ENCODE peak calls at places on chromosomes 16 and 17, in nine cellular contexts. One of them, this sample, is unnamed.

GRCh38 chr17:14346801-14347200 is 45.9 kb downstream of the HS3ST3B1 start:
- DNase-seq in suprapubic skin: no peak
- DNase-seq in epithelial cell of esophagus: no peak
- DNase-seq in GM10248: no peak
- DNase-seq in psoas muscle: no peak
- DNase-seq in AG04450: no peak
- DNase-seq in Peyer's patch: no peak
- DNase-seq in HS-27A: no peak
- DNase-seq in stimulated activated CD8-positive, alpha-beta memory T cell treated with anti-CD3 and anti-CD28 coated beads, Interleukin-2, amount 100 ng/mL, for 1 hour: no peak
- DNase-seq in this sample: no peak

GRCh38 chr16:4987250-4987579 is 29.1 kb downstream of the SEC14L5 start:
- DNase-seq in suprapubic skin: no peak
- DNase-seq in epithelial cell of esophagus: no peak
- DNase-seq in GM10248: no peak
- DNase-seq in psoas muscle: no peak
- DNase-seq in AG04450: no peak
- DNase-seq in Peyer's patch: no peak
- DNase-seq in HS-27A: no peak
- DNase-seq in stimulated activated CD8-positive, alpha-beta memory T cell treated with anti-CD3 and anti-CD28 coated beads, Interleukin-2, amount 100 ng/mL, for 1 hour: no peak
- DNase-seq in this sample: no peak

GRCh38 chr16:3774156-3774767 is 56.9 kb upstream of the TRAP1 start:
- DNase-seq in suprapubic skin: no peak
- DNase-seq in epithelial cell of esophagus: no peak
- DNase-seq in GM10248: no peak
- DNase-seq in psoas muscle: no peak
- DNase-seq in AG04450: peak; percentile 13
- DNase-seq in Peyer's patch: no peak
- DNase-seq in HS-27A: no peak
- DNase-seq in stimulated activated CD8-positive, alpha-beta memory T cell treated with anti-CD3 and anti-CD28 coated beads, Interleukin-2, amount 100 ng/mL, for 1 hour: no peak
- DNase-seq in this sample: peak; percentile 69

GRCh38 chr17:44086364-44087311 is 16.1 kb downstream of the G6PC3 start:
- DNase-seq in suprapubic skin: no peak
- DNase-seq in epithelial cell of esophagus: peak; percentile 96
- DNase-seq in GM10248: no peak
- DNase-seq in psoas muscle: peak; percentile 80
- DNase-seq in AG04450: peak; percentile 75
- DNase-seq in Peyer's patch: no peak
- DNase-seq in HS-27A: no peak
- DNase-seq in stimulated activated CD8-positive, alpha-beta memory T cell treated with anti-CD3 and anti-CD28 coated beads, Interleukin-2, amount 100 ng/mL, for 1 hour: no peak
- DNase-seq in this sample: peak; percentile 94

GRCh38 chr17:59769891-59770290 is 62.4 kb downstream of the VMP1 start:
- DNase-seq in suprapubic skin: no peak
- DNase-seq in epithelial cell of esophagus: peak; percentile 84
- DNase-seq in GM10248: no peak
- DNase-seq in psoas muscle: no peak
- DNase-seq in AG04450: no peak
- DNase-seq in Peyer's patch: no peak
- DNase-seq in HS-27A: no peak
- DNase-seq in stimulated activated CD8-positive, alpha-beta memory T cell treated with anti-CD3 and anti-CD28 coated beads, Interleukin-2, amount 100 ng/mL, for 1 hour: no peak
- DNase-seq in this sample: no peak

GRCh38 chr17:62653831-62654829 is 26.7 kb downstream of the MRC2 start:
- DNase-seq in suprapubic skin: no peak
- DNase-seq in epithelial cell of esophagus: no peak
- DNase-seq in GM10248: no peak
- DNase-seq in psoas muscle: peak; percentile 86
- DNase-seq in AG04450: no peak
- DNase-seq in Peyer's patch: no peak
- DNase-seq in HS-27A: no peak
- DNase-seq in stimulated activated CD8-positive, alpha-beta memory T cell treated with anti-CD3 and anti-CD28 coated beads, Interleukin-2, amount 100 ng/mL, for 1 hour: no peak
- DNase-seq in this sample: peak; percentile 94

GRCh38 chr16:35234679-35235078 is 1775.3 kb downstream of the TP53TG3F start:
- DNase-seq in suprapubic skin: no peak
- DNase-seq in epithelial cell of esophagus: no peak
- DNase-seq in GM10248: no peak
- DNase-seq in psoas muscle: no peak
- DNase-seq in AG04450: no peak
- DNase-seq in Peyer's patch: no peak
- DNase-seq in HS-27A: no peak
- DNase-seq in stimulated activated CD8-positive, alpha-beta memory T cell treated with anti-CD3 and anti-CD28 coated beads, Interleukin-2, amount 100 ng/mL, for 1 hour: no peak
- DNase-seq in this sample: no peak

GRCh38 chr17:41329279-41329925 is 13.9 kb upstream of the KRTAP17-1 start:
- DNase-seq in suprapubic skin: no peak
- DNase-seq in epithelial cell of esophagus: peak; percentile 72
- DNase-seq in GM10248: no peak
- DNase-seq in psoas muscle: no peak
- DNase-seq in AG04450: no peak
- DNase-seq in Peyer's patch: peak; percentile 71
- DNase-seq in HS-27A: peak; percentile 43
- DNase-seq in stimulated activated CD8-positive, alpha-beta memory T cell treated with anti-CD3 and anti-CD28 coated beads, Interleukin-2, amount 100 ng/mL, for 1 hour: no peak
- DNase-seq in this sample: peak; percentile 75

GRCh38 chr16:56990407-56991286 is 1.3 kb downstream of the NLRC5 start:
- DNase-seq in suprapubic skin: peak; percentile 45
- DNase-seq in epithelial cell of esophagus: no peak
- DNase-seq in GM10248: no peak
- DNase-seq in psoas muscle: no peak
- DNase-seq in AG04450: no peak
- DNase-seq in Peyer's patch: no peak
- DNase-seq in HS-27A: no peak
- DNase-seq in stimulated activated CD8-positive, alpha-beta memory T cell treated with anti-CD3 and anti-CD28 coated beads, Interleukin-2, amount 100 ng/mL, for 1 hour: no peak
- DNase-seq in this sample: no peak

GRCh38 chr16:22932032-22932771 is 118.2 kb downstream of the HS3ST2 start:
- DNase-seq in suprapubic skin: no peak
- DNase-seq in epithelial cell of esophagus: no peak
- DNase-seq in GM10248: no peak
- DNase-seq in psoas muscle: no peak
- DNase-seq in AG04450: no peak
- DNase-seq in Peyer's patch: no peak
- DNase-seq in HS-27A: no peak
- DNase-seq in stimulated activated CD8-positive, alpha-beta memory T cell treated with anti-CD3 and anti-CD28 coated beads, Interleukin-2, amount 100 ng/mL, for 1 hour: no peak
- DNase-seq in this sample: no peak

GRCh38 chr17:50682441-50682840 is 25.3 kb downstream of the ANKRD40 start:
- DNase-seq in suprapubic skin: no peak
- DNase-seq in epithelial cell of esophagus: no peak
- DNase-seq in GM10248: no peak
- DNase-seq in psoas muscle: no peak
- DNase-seq in AG04450: no peak
- DNase-seq in Peyer's patch: no peak
- DNase-seq in HS-27A: no peak
- DNase-seq in stimulated activated CD8-positive, alpha-beta memory T cell treated with anti-CD3 and anti-CD28 coated beads, Interleukin-2, amount 100 ng/mL, for 1 hour: no peak
- DNase-seq in this sample: no peak

GRCh38 chr16:56637814-56638750 is at the start of gene MT1A:
- DNase-seq in suprapubic skin: peak; percentile 91
- DNase-seq in epithelial cell of esophagus: no peak
- DNase-seq in GM10248: no peak
- DNase-seq in psoas muscle: peak; percentile 87
- DNase-seq in AG04450: no peak
- DNase-seq in Peyer's patch: peak; percentile 91
- DNase-seq in HS-27A: no peak
- DNase-seq in stimulated activated CD8-positive, alpha-beta memory T cell treated with anti-CD3 and anti-CD28 coated beads, Interleukin-2, amount 100 ng/mL, for 1 hour: no peak
- DNase-seq in this sample: peak; percentile 57

GRCh38 chr17:77394540-77395295 is 253.9 kb downstream of the SEC14L1 start:
- DNase-seq in suprapubic skin: no peak
- DNase-seq in epithelial cell of esophagus: no peak
- DNase-seq in GM10248: no peak
- DNase-seq in psoas muscle: peak; percentile 70
- DNase-seq in AG04450: no peak
- DNase-seq in Peyer's patch: peak; percentile 70
- DNase-seq in HS-27A: no peak
- DNase-seq in stimulated activated CD8-positive, alpha-beta memory T cell treated with anti-CD3 and anti-CD28 coated beads, Interleukin-2, amount 100 ng/mL, for 1 hour: no peak
- DNase-seq in this sample: no peak

GRCh38 chr17:77186141-77186604 is 45.4 kb downstream of the SEC14L1 start:
- DNase-seq in suprapubic skin: no peak
- DNase-seq in epithelial cell of esophagus: no peak
- DNase-seq in GM10248: no peak
- DNase-seq in psoas muscle: peak; percentile 67
- DNase-seq in AG04450: no peak
- DNase-seq in Peyer's patch: no peak
- DNase-seq in HS-27A: no peak
- DNase-seq in stimulated activated CD8-positive, alpha-beta memory T cell treated with anti-CD3 and anti-CD28 coated beads, Interleukin-2, amount 100 ng/mL, for 1 hour: no peak
- DNase-seq in this sample: no peak

This sample was measured in EH.